ENCODE peak calls at places on chromosomes 3 and 15, in six cellular contexts. T is H9, Q is GM23248, F is MM.1S, L is Karpas-422, H is astrocyte. O is an unnamed sample.

GRCh38 chr15:76060098-76060989 is 559 bp downstream of the TMEM266 start:
- DNase-seq in T (no peak), Q (no peak), H (no peak), F (peak; percentile 30), L (no peak), O (no peak)

GRCh38 chr3:8762607-8763377 is 6.6 kb downstream of the OXTR start:
- DNase-seq in F (no peak), T (peak; percentile 14), Q (peak; percentile 51), L (no peak), H (no peak), O (no peak)

GRCh38 chr15:78988361-78988911 is 43.6 kb upstream of the CTSH start:
- DNase-seq in Q (peak; percentile 97), L (no peak), T (no peak), F (no peak), H (peak; percentile 98), O (no peak)

GRCh38 chr15:92106691-92107090 is 253.2 kb downstream of the SLCO3A1 start:
- DNase-seq in T (no peak), F (no peak), Q (no peak), L (no peak), H (no peak), O (no peak)

GRCh38 chr15:48437178-48437577 is 105.9 kb downstream of the DUT start:
- DNase-seq in T (no peak), Q (peak; percentile 85), L (no peak), F (no peak), H (peak; percentile 96), O (no peak)

GRCh38 chr3:131561511-131561910 is 58.7 kb upstream of the MRPL3 start:
- DNase-seq in H (peak; percentile 67), L (no peak), Q (peak; percentile 59), F (no peak), T (no peak), O (no peak)

GRCh38 chr3:49701388-49702077 is 12.2 kb downstream of the RNF123 start:
- DNase-seq in Q (peak; percentile 39), H (no peak), L (peak; percentile 65), T (peak; percentile 74), F (no peak), O (peak; percentile 27)

GRCh38 chr3:37255990-37256308 is 81.6 kb upstream of the LRRFIP2 start:
- DNase-seq in H (peak; percentile 9), F (no peak), L (no peak), T (no peak), Q (peak; percentile 22), O (no peak)

GRCh38 chr3:106913111-106913698 is 464.0 kb upstream of the CCDC54 start:
- DNase-seq in H (peak; percentile 53), Q (no peak), F (no peak), L (no peak), T (peak; percentile 75), O (no peak)

GRCh38 chr3:129857899-129858298 is 35.6 kb downstream of the TMCC1 start:
- DNase-seq in Q (no peak), T (no peak), H (no peak), L (no peak), F (no peak), O (no peak)

GRCh38 chr15:78087944-78088772 is 4.2 kb upstream of the SH2D7 start:
- DNase-seq in Q (no peak), L (peak; percentile 76), F (peak; percentile 66), T (no peak), H (no peak), O (peak; percentile 64)

GRCh38 chr3:17964113-17964512 is 221.7 kb upstream of the TBC1D5 start:
- DNase-seq in L (peak; percentile 31), F (no peak), Q (no peak), H (no peak), T (no peak), O (no peak)

GRCh38 chr15:51884517-51885236 is 55.2 kb downstream of the TMOD3 start:
- DNase-seq in L (no peak), T (no peak), H (peak; percentile 46), Q (peak; percentile 81), F (no peak), O (no peak)

GRCh38 chr3:47794585-47794984 is 8.4 kb upstream of the DHX30 start:
- DNase-seq in Q (no peak), L (no peak), H (no peak), F (no peak), T (no peak), O (no peak)

GRCh38 chr15:67296188-67296587 is 41.6 kb downstream of the IQCH start:
- DNase-seq in L (no peak), Q (no peak), F (no peak), T (peak; percentile 52), H (no peak), O (no peak)

GRCh38 chr15:76169013-76169412 is 109.2 kb downstream of the TMEM266 start:
- DNase-seq in T (peak; percentile 56), Q (peak; percentile 64), H (no peak), L (peak; percentile 76), F (no peak), O (peak; percentile 46)

GRCh38 chr15:33022629-33023028 is 171.9 kb downstream of the FMN1 start:
- DNase-seq in F (no peak), Q (peak; percentile 63), T (peak; percentile 83), H (peak; percentile 54), L (no peak), O (no peak)

GRCh38 chr3:155232605-155233004 is 60.9 kb downstream of the STRIT1 start:
- DNase-seq in Q (peak; percentile 95), T (no peak), F (peak; percentile 24), H (peak; percentile 86), L (no peak), O (peak; percentile 25)

GRCh38 chr15:68643216-68643830 is 64.5 kb downstream of the CORO2B start:
- DNase-seq in H (no peak), F (no peak), T (no peak), L (no peak), Q (no peak), O (no peak)

GRCh38 chr3:50448752-50449539 is 54.5 kb downstream of the CACNA2D2 start:
- DNase-seq in T (no peak), Q (no peak), L (no peak), F (no peak), H (no peak), O (no peak)

GRCh38 chr3:72957303-72957702 is 39.3 kb upstream of the PPP4R2 start:
- DNase-seq in F (no peak), Q (no peak), L (no peak), T (no peak), H (no peak), O (no peak)

GRCh38 chr3:48268936-48269551 is 28.1 kb downstream of the ZNF589 start:
- DNase-seq in L (no peak), T (no peak), Q (no peak), H (peak; percentile 27), F (no peak), O (no peak)

GRCh38 chr3:32481791-32482631 is 20.6 kb downstream of the CMTM6 start:
- DNase-seq in H (no peak), T (no peak), F (no peak), L (no peak), Q (no peak), O (no peak)

GRCh38 chr15:39025331-39025730 is 460.7 kb upstream of the RASGRP1 start:
- DNase-seq in H (peak; percentile 37), Q (peak; percentile 24), T (no peak), F (no peak), L (no peak), O (no peak)

GRCh38 chr15:96362759-96363678 is 32.5 kb downstream of the NR2F2 start:
- DNase-seq in F (no peak), Q (no peak), T (peak; percentile 80), L (no peak), H (no peak), O (no peak)

GRCh38 chr3:46665763-46666470 is 27.6 kb downstream of the ALS2CL start:
- DNase-seq in T (peak; percentile 18), H (no peak), Q (no peak), F (no peak), L (no peak), O (no peak)

GRCh38 chr3:14364580-14365292 is 37.7 kb upstream of the SLC6A6 start:
- DNase-seq in H (no peak), F (no peak), T (no peak), L (no peak), Q (no peak), O (no peak)

DNA sequence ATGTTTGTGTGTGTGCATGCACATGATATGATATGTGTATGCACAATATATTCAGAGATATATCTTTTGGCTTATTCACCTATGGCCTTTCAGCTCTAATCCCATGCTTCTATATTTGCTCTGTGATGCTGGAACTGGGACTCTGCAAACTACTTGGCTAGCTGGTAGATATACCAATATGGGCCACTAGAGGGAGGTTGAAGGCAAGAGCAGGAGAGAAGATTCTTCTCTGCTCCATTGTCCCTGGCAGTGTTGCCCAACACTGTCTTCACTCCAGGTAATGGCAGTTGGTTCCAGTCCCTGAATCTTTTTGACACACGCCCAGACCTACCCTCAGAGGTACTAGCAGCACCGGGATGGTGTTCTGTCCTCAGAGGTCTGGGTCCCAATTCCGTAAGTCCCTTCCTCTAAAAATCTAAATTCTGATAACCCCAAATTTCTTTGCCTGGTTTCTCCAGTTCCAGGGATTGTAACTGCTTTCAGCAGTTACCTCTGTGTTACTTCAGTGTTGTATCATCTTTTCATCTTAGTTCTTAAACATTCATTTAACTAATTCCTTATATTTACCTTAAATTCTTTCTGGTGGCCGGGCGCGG is 44.7 kb downstream of the GTPBP8 start:
- DNase-seq in F (peak; percentile 64), T (peak; percentile 53), H (peak; percentile 19), Q (peak; percentile 78), L (peak; percentile 79), O (peak; percentile 49)
- H2AFZ ChIP-seq in F (no peak overlapping the region), T (no peak overlapping the region), H (no peak overlapping the region), Q (no peak overlapping the region), L (no peak overlapping the region), O (no peak overlapping the region)

DNA sequence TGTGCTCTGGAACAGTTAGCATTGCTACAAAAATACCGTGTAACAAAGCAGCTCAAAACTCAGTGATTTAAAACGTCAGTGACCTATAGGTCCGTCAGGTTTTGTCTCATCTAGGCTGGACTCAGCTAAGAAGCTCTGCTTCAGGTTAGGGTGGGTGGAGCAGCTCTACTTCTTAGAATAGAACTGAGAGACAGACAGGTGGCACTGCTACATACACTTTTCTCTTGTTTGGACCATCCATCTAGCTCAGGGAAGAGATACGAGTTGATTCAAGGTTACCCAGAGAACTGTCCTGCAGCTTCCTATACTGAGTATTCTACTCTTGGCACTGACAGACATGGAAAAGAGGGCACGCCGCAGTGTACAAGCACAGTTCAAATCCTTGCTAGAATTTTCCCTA is 456.1 kb downstream of the IGSF11 start:
- DNase-seq in H (no peak), L (no peak), Q (no peak), T (no peak), F (no peak), O (no peak)
- H2AFZ ChIP-seq in H (no peak overlapping the region), L (peak overlapping the region; percentile 11), Q (no peak overlapping the region), T (no peak overlapping the region), F (no peak overlapping the region), O (no peak overlapping the region)

GRCh38 chr3:169880565-169881250 is 11.0 kb upstream of the LRRC31 start:
- DNase-seq in Q (no peak), F (no peak), L (no peak), T (no peak), H (no peak), O (peak; percentile 16)
- H2AFZ ChIP-seq in Q (no peak overlapping the region), F (no peak overlapping the region), L (peak overlapping the region; percentile 75), T (no peak overlapping the region), H (no peak overlapping the region), O (peak overlapping the region; percentile 53)

DNA sequence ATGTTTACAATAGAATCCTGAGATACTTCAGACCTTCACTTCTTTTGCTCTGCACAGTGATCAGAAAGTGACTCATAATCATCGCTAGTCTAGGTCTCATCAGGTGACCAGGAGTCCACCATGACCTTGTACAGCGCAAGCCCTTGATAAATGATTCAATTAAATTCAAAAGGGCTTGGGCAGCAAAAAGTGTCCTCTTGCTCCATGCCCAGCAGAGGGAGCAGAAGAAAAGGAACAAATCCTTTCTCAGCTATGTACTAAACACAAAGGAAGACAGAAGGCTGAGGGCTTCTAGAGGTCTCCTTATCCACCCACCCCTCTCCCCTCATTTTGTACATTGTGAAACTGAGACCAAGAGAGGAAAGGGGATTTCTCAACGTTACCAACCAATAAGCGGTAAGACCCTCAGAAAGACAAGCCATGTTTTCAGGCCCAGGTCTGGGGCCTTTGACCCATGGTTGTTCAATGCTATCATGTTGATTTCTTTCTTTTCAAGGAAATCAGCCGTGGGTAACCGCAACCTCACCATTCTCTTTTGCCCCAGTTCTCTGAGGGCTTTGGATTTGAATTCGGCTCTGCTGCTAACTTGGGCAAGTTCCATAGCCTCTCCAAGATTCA is 74.8 kb downstream of the AQP9 start:
- DNase-seq in L (peak; percentile 48), Q (peak; percentile 74), F (peak; percentile 39), T (no peak), H (no peak), O (peak; percentile 5)
- H2AFZ ChIP-seq in L (no peak overlapping the region), Q (no peak overlapping the region), F (no peak overlapping the region), T (peak overlapping the region; percentile 97), H (no peak overlapping the region), O (no peak overlapping the region)